ENCODE peak calls at places on chromosomes 2 and 18, in ten cellular contexts. M, W, R, X, A, D, L, T, Q and E are unnamed samples.

GRCh38 chr2:72131916-72132841 is 15.5 kb downstream of the CYP26B1 start:
- DNase-seq in M (no peak), W (no peak), R (no peak), X (peak; percentile 72), A (no peak), D (no peak), L (peak; percentile 4), T (no peak), Q (no peak), E (no peak)

GRCh38 chr2:40431600-40431955 is 20.3 kb downstream of the SLC8A1 start:
- DNase-seq in M (no peak), W (no peak), R (no peak), X (no peak), A (no peak), D (peak; percentile 30), L (no peak), T (peak; percentile 79), Q (peak; percentile 48), E (no peak)

GRCh38 chr2:146388757-146389156 is 1456.1 kb upstream of the ACVR2A start:
- DNase-seq in M (no peak), W (no peak), R (no peak), X (no peak), A (no peak), D (no peak), L (no peak), T (no peak), Q (no peak), E (no peak)

GRCh38 chr2:18971628-18972027 is 382.3 kb upstream of the NT5C1B start:
- DNase-seq in M (no peak), W (no peak), R (no peak), X (no peak), A (no peak), D (no peak), L (no peak), T (no peak), Q (no peak), E (no peak)

GRCh38 chr2:182852090-182852489 is 14.3 kb downstream of the FRZB start:
- DNase-seq in M (peak; percentile 25), W (no peak), R (no peak), X (no peak), A (no peak), D (no peak), L (no peak), T (no peak), Q (no peak), E (no peak)

GRCh38 chr2:187198136-187198535 is 249.9 kb downstream of the CALCRL start:
- DNase-seq in M (no peak), W (no peak), R (no peak), X (no peak), A (no peak), D (no peak), L (no peak), T (no peak), Q (no peak), E (no peak)

GRCh38 chr2:241088376-241088775 is 13.7 kb downstream of the MTERF4 start:
- DNase-seq in M (no peak), W (no peak), R (no peak), X (no peak), A (no peak), D (no peak), L (no peak), T (no peak), Q (no peak), E (no peak)

GRCh38 chr18:13464432-13465125 is 246.0 kb downstream of the LDLRAD4 start:
- DNase-seq in M (no peak), W (no peak), R (no peak), X (peak; percentile 88), A (peak; percentile 47), D (no peak), L (peak; percentile 70), T (peak; percentile 66), Q (peak; percentile 80), E (peak; percentile 70)

GRCh38 chr2:45888167-45888566 is 236.7 kb downstream of the PRKCE start:
- DNase-seq in M (no peak), W (no peak), R (no peak), X (no peak), A (no peak), D (no peak), L (no peak), T (no peak), Q (no peak), E (no peak)

GRCh38 chr2:160377204-160377995 is 116.2 kb downstream of the RBMS1 start:
- DNase-seq in M (no peak), W (no peak), R (no peak), X (no peak), A (no peak), D (no peak), L (no peak), T (no peak), Q (no peak), E (no peak)